ENCODE peak calls at places on chromosomes 1 and 21, in ten cellular contexts. P is uterus; A is stimulated activated CD4-positive, alpha-beta T cell treated with anti-CD3 and anti-CD28 coated beads, Interleukin-4, amount 100 ng/mL, for 1 hour; Q is AG09309; V is EH; O is effector memory CD4-positive, alpha-beta T cell; I is NT2/D1; X is mesendoderm; Y is upper lobe of right lung; H is HEK293T. F is an unnamed sample.

GRCh38 chr1:150110066-150110465 is 39.6 kb upstream of the PLEKHO1 start:
- DNase-seq in P (no peak), A (no peak), Q (no peak), V (no peak), O (no peak), I (no peak), X (no peak), Y (no peak), H (no peak), F (no peak)

GRCh38 chr1:5975133-5975880 is 16.9 kb downstream of the NPHP4 start:
- DNase-seq in P (no peak), A (peak), Q (peak), V (peak), O (peak), I (no peak), X (peak), Y (peak), H (peak), F (peak)

GRCh38 chr1:17841944-17842343 is 86.8 kb downstream of the ACTL8 start:
- DNase-seq in P (no peak), A (no peak), Q (no peak), V (no peak), O (no peak), I (no peak), X (peak), Y (no peak), H (no peak), F (no peak)

GRCh38 chr1:16440150-16440479 is 409 bp upstream of the NECAP2 start:
- DNase-seq in P (no peak), A (no peak), Q (no peak), V (no peak), O (no peak), I (no peak), X (no peak), Y (no peak), H (no peak), F (no peak)

GRCh38 chr1:160550572-160551034 is 27.5 kb upstream of the SLAMF6 start:
- DNase-seq in P (no peak), A (peak), Q (no peak), V (no peak), O (no peak), I (no peak), X (peak), Y (peak), H (no peak), F (peak)

GRCh38 chr1:225877570-225877969 is 4.6 kb downstream of the TMEM63A start:
- DNase-seq in P (peak), A (peak), Q (no peak), V (peak), O (no peak), I (no peak), X (peak), Y (peak), H (peak), F (no peak)

GRCh38 chr1:41672641-41673313 is 188.3 kb upstream of the EDN2 start:
- DNase-seq in P (no peak), A (no peak), Q (no peak), V (peak), O (no peak), I (no peak), X (no peak), Y (peak), H (no peak), F (no peak)

GRCh38 chr1:15579683-15580047 is 5.2 kb downstream of the AGMAT start:
- DNase-seq in P (no peak), A (no peak), Q (no peak), V (no peak), O (no peak), I (no peak), X (no peak), Y (no peak), H (no peak), F (no peak)

GRCh38 chr1:84570436-84571149 is 3.6 kb downstream of the CTBS start:
- DNase-seq in P (no peak), A (no peak), Q (peak), V (peak), O (no peak), I (no peak), X (no peak), Y (no peak), H (no peak), F (no peak)

GRCh38 chr1:17168480-17168878 is 36.4 kb upstream of the PADI1 start:
- DNase-seq in P (no peak), A (no peak), Q (peak), V (peak), O (no peak), I (no peak), X (no peak), Y (no peak), H (no peak), F (no peak)

GRCh38 chr1:199573047-199573446 is 454.5 kb upstream of the NR5A2 start:
- DNase-seq in P (no peak), A (no peak), Q (no peak), V (peak), O (no peak), I (no peak), X (no peak), Y (no peak), H (no peak), F (no peak)

GRCh38 chr1:94101613-94101940 is 19.4 kb downstream of the ABCA4 start:
- DNase-seq in P (peak), A (no peak), Q (no peak), V (peak), O (no peak), I (no peak), X (no peak), Y (no peak), H (no peak), F (no peak)

GRCh38 chr1:245234217-245235120 is 79.7 kb downstream of the KIF26B start:
- DNase-seq in P (no peak), A (no peak), Q (no peak), V (no peak), O (no peak), I (peak), X (peak), Y (peak), H (peak), F (no peak)

GRCh38 chr1:220689696-220690095 is 467 bp upstream of the C1orf115 start:
- DNase-seq in P (no peak), A (no peak), Q (no peak), V (no peak), O (no peak), I (no peak), X (no peak), Y (no peak), H (no peak), F (no peak)

GRCh38 chr1:97137862-97138514 is 416.4 kb downstream of the PTBP2 start:
- DNase-seq in P (no peak), A (no peak), Q (no peak), V (peak), O (no peak), I (peak), X (peak), Y (no peak), H (peak), F (no peak)

GRCh38 chr1:231407537-231408396 is 14.3 kb downstream of the EGLN1 start:
- DNase-seq in P (no peak), A (no peak), Q (no peak), V (peak), O (no peak), I (no peak), X (peak), Y (no peak), H (no peak), F (no peak)

GRCh38 chr1:181423301-181423918 is 59.9 kb upstream of the CACNA1E start:
- DNase-seq in P (no peak), A (peak), Q (peak), V (peak), O (no peak), I (peak), X (peak), Y (no peak), H (peak), F (no peak)

GRCh38 chr1:48442864-48443619 is 29.0 kb downstream of the SPATA6 start:
- DNase-seq in P (no peak), A (no peak), Q (no peak), V (no peak), O (no peak), I (peak), X (peak), Y (no peak), H (no peak), F (no peak)

GRCh38 chr21:43741425-43742096 is 22.6 kb downstream of the PDXK start:
- DNase-seq in P (no peak), A (no peak), Q (no peak), V (no peak), O (no peak), I (no peak), X (peak), Y (no peak), H (no peak), F (no peak)

GRCh38 chr1:70066711-70067110 is 138.7 kb downstream of the LRRC40 start:
- DNase-seq in P (no peak), A (no peak), Q (no peak), V (no peak), O (no peak), I (no peak), X (no peak), Y (no peak), H (no peak), F (no peak)

GRCh38 chr1:22804333-22804906 is 93.8 kb downstream of the EPHB2 start:
- DNase-seq in P (no peak), A (no peak), Q (no peak), V (no peak), O (no peak), I (no peak), X (no peak), Y (no peak), H (no peak), F (no peak)

GRCh38 chr1:41122851-41123518 is 101.5 kb upstream of the SLFNL1 start:
- DNase-seq in P (no peak), A (no peak), Q (peak), V (peak), O (no peak), I (peak), X (peak), Y (no peak), H (peak), F (no peak)

GRCh38 chr1:159211331-159212136 is 6.9 kb downstream of the ACKR1 start:
- DNase-seq in P (no peak), A (peak), Q (no peak), V (peak), O (no peak), I (peak), X (peak), Y (no peak), H (peak), F (no peak)

GRCh38 chr1:234683856-234684632 is 74.1 kb upstream of the IRF2BP2 start:
- DNase-seq in P (peak), A (no peak), Q (no peak), V (peak), O (no peak), I (peak), X (peak), Y (peak), H (no peak), F (no peak)

GRCh38 chr1:180936110-180937011 is 23.7 kb downstream of the KIAA1614 start:
- DNase-seq in P (no peak), A (no peak), Q (no peak), V (no peak), O (no peak), I (no peak), X (no peak), Y (no peak), H (no peak), F (no peak)

GRCh38 chr1:119327436-119328155 is 41.0 kb upstream of the HAO2 start:
- DNase-seq in P (peak), A (peak), Q (peak), V (peak), O (no peak), I (no peak), X (peak), Y (peak), H (peak), F (peak)

GRCh38 chr1:222919478-222919865 is 104.6 kb downstream of the DISP1 start:
- DNase-seq in P (no peak), A (no peak), Q (no peak), V (no peak), O (no peak), I (no peak), X (no peak), Y (no peak), H (no peak), F (no peak)

GRCh38 chr1:162677607-162678371 is 45.5 kb downstream of the DDR2 start:
- DNase-seq in P (no peak), A (no peak), Q (no peak), V (no peak), O (no peak), I (no peak), X (no peak), Y (no peak), H (no peak), F (no peak)

GRCh38 chr1:212107481-212107880 is 71.9 kb downstream of the DTL start:
- DNase-seq in P (no peak), A (no peak), Q (no peak), V (no peak), O (no peak), I (no peak), X (no peak), Y (no peak), H (no peak), F (no peak)

GRCh38 chr1:218742478-218743260 is 397.5 kb downstream of the TGFB2 start:
- DNase-seq in P (no peak), A (no peak), Q (no peak), V (no peak), O (no peak), I (no peak), X (peak), Y (no peak), H (no peak), F (no peak)

GRCh38 chr1:209708297-209708696 is 3.7 kb downstream of the HSD11B1 start:
- DNase-seq in P (no peak), A (no peak), Q (no peak), V (no peak), O (no peak), I (no peak), X (no peak), Y (no peak), H (no peak), F (no peak)

GRCh38 chr1:52296345-52296744 is 69.7 kb downstream of the CC2D1B start:
- DNase-seq in P (no peak), A (no peak), Q (peak), V (peak), O (no peak), I (no peak), X (peak), Y (no peak), H (peak), F (no peak)

GRCh38 chr1:228334954-228335353 is 71.7 kb downstream of the TRIM11 start:
- DNase-seq in P (no peak), A (no peak), Q (no peak), V (no peak), O (no peak), I (no peak), X (no peak), Y (peak), H (no peak), F (no peak)